ENCODE peak calls at places on chromosomes 2 and 18, in four cellular contexts. D, L, J and O are unnamed samples.

GRCh38 chr2:188978291-188979081 is 4.3 kb downstream of the COL3A1 start:
- DNase-seq in D (no peak), L (peak; percentile 50), J (peak; percentile 9), O (no peak)

GRCh38 chr18:55585586-55586521 is 2.1 kb downstream of the TCF4 start:
- DNase-seq in D (peak; percentile 35), L (no peak), J (no peak), O (peak; percentile 9)

GRCh38 chr2:83578405-83578804 is 880.7 kb downstream of the SUCLG1 start:
- DNase-seq in D (no peak), L (no peak), J (no peak), O (no peak)

GRCh38 chr2:8544786-8545631 is 136.8 kb upstream of the ID2 start:
- DNase-seq in D (peak; percentile 37), L (no peak), J (no peak), O (peak; percentile 95)

GRCh38 chr18:56267334-56267733 is 371.1 kb downstream of the TXNL1 start:
- DNase-seq in D (no peak), L (no peak), J (no peak), O (no peak)

GRCh38 chr2:68024450-68024849 is 38.4 kb downstream of the C1D start:
- DNase-seq in D (no peak), L (no peak), J (no peak), O (no peak)

GRCh38 chr2:109028280-109028679 is 39.3 kb upstream of the EDAR start:
- DNase-seq in D (no peak), L (no peak), J (no peak), O (no peak)

GRCh38 chr2:224210495-224211472 is 171.7 kb upstream of the SERPINE2 start:
- DNase-seq in D (no peak), L (no peak), J (no peak), O (no peak)

GRCh38 chr2:154693941-154694340 is 4.6 kb upstream of the KCNJ3 start:
- DNase-seq in D (no peak), L (no peak), J (no peak), O (no peak)

GRCh38 chr2:100893753-100894530 is 74.0 kb downstream of the NPAS2 start:
- DNase-seq in D (no peak), L (peak; percentile 48), J (peak; percentile 22), O (no peak)

GRCh38 chr2:18243831-18244230 is 316.6 kb downstream of the RDH14 start:
- DNase-seq in D (no peak), L (no peak), J (no peak), O (no peak)

GRCh38 chr2:147076634-147077033 is 768.2 kb upstream of the ACVR2A start:
- DNase-seq in D (no peak), L (no peak), J (no peak), O (no peak)

GRCh38 chr2:88658890-88659881 is 31.9 kb upstream of the EIF2AK3 start:
- DNase-seq in D (no peak), L (peak; percentile 46), J (peak; percentile 7), O (no peak)

GRCh38 chr2:112542974-112543760 is 902 bp downstream of the POLR1B start:
- DNase-seq in D (no peak), L (no peak), J (peak; percentile 15), O (peak; percentile 38)

GRCh38 chr18:413263-413662 is 87.2 kb downstream of the COLEC12 start:
- DNase-seq in D (no peak), L (no peak), J (no peak), O (no peak)

GRCh38 chr18:62683935-62684334 is 31.4 kb upstream of the PHLPP1 start:
- DNase-seq in D (no peak), L (no peak), J (no peak), O (no peak)

GRCh38 chr2:63992061-63992685 is 27.1 kb downstream of the VPS54 start:
- DNase-seq in D (no peak), L (no peak), J (no peak), O (no peak)

GRCh38 chr2:171598713-171599319 is 76.5 kb downstream of the CYBRD1 start:
- DNase-seq in D (peak; percentile 48), L (peak; percentile 60), J (peak; percentile 60), O (peak; percentile 82)

GRCh38 chr2:54000524-54000923 is 29.7 kb upstream of the PSME4 start:
- DNase-seq in D (no peak), L (no peak), J (no peak), O (no peak)

GRCh38 chr2:74835831-74836674 is 2.1 kb downstream of the HK2 start:
- DNase-seq in D (no peak), L (no peak), J (peak; percentile 60), O (peak; percentile 80)

GRCh38 chr2:189142893-189143759 is 36.4 kb downstream of the COL5A2 start:
- DNase-seq in D (no peak), L (peak; percentile 75), J (no peak), O (peak; percentile 56)

GRCh38 chr2:241410739-241411176 is 54.7 kb downstream of the FARP2 start:
- DNase-seq in D (peak; percentile 79), L (no peak), J (no peak), O (no peak)

GRCh38 chr2:172826522-172826921 is 90.9 kb downstream of the RAPGEF4 start:
- DNase-seq in D (no peak), L (no peak), J (no peak), O (no peak)

GRCh38 chr2:209426432-209426831 is 2.6 kb downstream of the MAP2 start:
- DNase-seq in D (no peak), L (no peak), J (no peak), O (no peak)

GRCh38 chr2:119407430-119408220 is 24.0 kb upstream of the TMEM37 start:
- DNase-seq in D (peak; percentile 46), L (peak; percentile 59), J (no peak), O (peak; percentile 73)

GRCh38 chr2:69567157-69567908 is 76.2 kb downstream of the AAK1 start:
- DNase-seq in D (no peak), L (no peak), J (no peak), O (no peak)

GRCh38 chr2:41040782-41041181 is 588.9 kb upstream of the SLC8A1 start:
- DNase-seq in D (no peak), L (no peak), J (no peak), O (no peak)

GRCh38 chr2:221741496-221742211 is 169.6 kb upstream of the EPHA4 start:
- DNase-seq in D (no peak), L (no peak), J (no peak), O (no peak)

GRCh38 chr2:109199790-109200189 is 70.8 kb downstream of the SH3RF3 start:
- DNase-seq in D (no peak), L (no peak), J (no peak), O (no peak)

GRCh38 chr2:239880396-239880795 is 144.7 kb downstream of the NDUFA10 start:
- DNase-seq in D (no peak), L (no peak), J (no peak), O (no peak)

GRCh38 chr2:32479993-32480392 is 123.2 kb downstream of the BIRC6 start:
- DNase-seq in D (no peak), L (no peak), J (no peak), O (no peak)

GRCh38 chr18:46663539-46663938 is 6.5 kb upstream of the LOXHD1 start:
- DNase-seq in D (no peak), L (no peak), J (no peak), O (no peak)

GRCh38 chr2:231050018-231050901 is 6.4 kb upstream of the PSMD1 start:
- DNase-seq in D (peak; percentile 46), L (peak; percentile 91), J (peak; percentile 61), O (no peak)

GRCh38 chr2:206368933-206369569 is 74.3 kb upstream of the ADAM23 start:
- DNase-seq in D (peak; percentile 19), L (no peak), J (no peak), O (no peak)